ENCODE peak calls at places on chromosomes 16 and 17, in seven cellular contexts. J, T, C, G, Q, L and D are unnamed samples.

GRCh38 chr16:72814226-72814625 is 233.7 kb downstream of the ZFHX3 start:
- DNase-seq in J (no peak), T (peak; percentile 11), C (no peak), G (no peak), Q (no peak), L (no peak), D (no peak)

GRCh38 chr17:81713556-81714411 is 1.7 kb downstream of the SLC25A10 start:
- DNase-seq in J (no peak), T (no peak), C (no peak), G (no peak), Q (no peak), L (no peak), D (no peak)

GRCh38 chr16:47699090-47699489 is 238.0 kb downstream of the PHKB start:
- DNase-seq in J (no peak), T (no peak), C (no peak), G (no peak), Q (no peak), L (no peak), D (no peak)

GRCh38 chr17:32491371-32492280 is 4.8 kb downstream of the CDK5R1 start:
- DNase-seq in J (no peak), T (no peak), C (no peak), G (peak; percentile 60), Q (no peak), L (no peak), D (peak; percentile 38)

GRCh38 chr17:21021208-21021803 is 21.5 kb downstream of the USP22 start:
- DNase-seq in J (no peak), T (no peak), C (no peak), G (peak; percentile 3), Q (no peak), L (no peak), D (no peak)

GRCh38 chr17:2929881-2930533 is 133.4 kb downstream of the OR1D5 start:
- DNase-seq in J (no peak), T (peak; percentile 49), C (no peak), G (no peak), Q (no peak), L (no peak), D (peak; percentile 60)

GRCh38 chr17:1275962-1276736 is 3.3 kb upstream of the TRARG1 start:
- DNase-seq in J (no peak), T (peak; percentile 30), C (no peak), G (peak; percentile 83), Q (peak; percentile 17), L (no peak), D (peak; percentile 58)

GRCh38 chr16:89330177-89330856 is 112.8 kb downstream of the ZNF778 start:
- DNase-seq in J (no peak), T (peak; percentile 55), C (no peak), G (peak; percentile 70), Q (peak; percentile 69), L (no peak), D (peak; percentile 74)

GRCh38 chr17:27319536-27320221 is 25.8 kb downstream of the WSB1 start:
- DNase-seq in J (peak; percentile 55), T (peak; percentile 73), C (peak; percentile 64), G (peak; percentile 81), Q (peak; percentile 64), L (peak; percentile 67), D (peak; percentile 31)

GRCh38 chr17:38550661-38551060 is 55.1 kb downstream of the SRCIN1 start:
- DNase-seq in J (peak; percentile 11), T (peak; percentile 78), C (no peak), G (no peak), Q (peak; percentile 14), L (peak; percentile 70), D (peak; percentile 78)

GRCh38 chr16:21167360-21167759 is 8.9 kb downstream of the LDAF1 start:
- DNase-seq in J (no peak), T (peak; percentile 92), C (peak; percentile 90), G (no peak), Q (peak; percentile 96), L (no peak), D (peak; percentile 87)

GRCh38 chr16:73154063-73154870 is 106.3 kb upstream of the ZFHX3 start:
- DNase-seq in J (no peak), T (no peak), C (no peak), G (peak; percentile 73), Q (no peak), L (no peak), D (no peak)

GRCh38 chr17:45230787-45231480 is 9.2 kb downstream of the FMNL1 start:
- DNase-seq in J (no peak), T (peak; percentile 56), C (no peak), G (no peak), Q (no peak), L (no peak), D (peak; percentile 48)

GRCh38 chr17:41666708-41667279 is 21.9 kb upstream of the EIF1 start:
- DNase-seq in J (no peak), T (peak; percentile 66), C (no peak), G (peak; percentile 91), Q (peak; percentile 65), L (peak; percentile 76), D (peak; percentile 79)

GRCh38 chr17:15319461-15319860 is 21.9 kb downstream of the TEKT3 start:
- DNase-seq in J (no peak), T (no peak), C (no peak), G (no peak), Q (no peak), L (no peak), D (no peak)

GRCh38 chr17:4317648-4318047 is 48.8 kb downstream of the UBE2G1 start:
- DNase-seq in J (no peak), T (no peak), C (no peak), G (no peak), Q (no peak), L (no peak), D (no peak)

GRCh38 chr16:84979516-84979915 is 31.8 kb downstream of the ZDHHC7 start:
- DNase-seq in J (no peak), T (peak; percentile 48), C (no peak), G (no peak), Q (no peak), L (no peak), D (no peak)

GRCh38 chr16:84986102-84986501 is 25.2 kb downstream of the ZDHHC7 start:
- DNase-seq in J (no peak), T (no peak), C (no peak), G (no peak), Q (no peak), L (peak; percentile 65), D (no peak)

GRCh38 chr16:84985079-84986065 is 26.0 kb downstream of the ZDHHC7 start:
- DNase-seq in J (peak; percentile 79), T (peak; percentile 94), C (no peak), G (no peak), Q (peak; percentile 88), L (no peak), D (peak; percentile 69)

GRCh38 chr16:84983308-84983707 is 28.0 kb downstream of the ZDHHC7 start:
- DNase-seq in J (no peak), T (no peak), C (no peak), G (no peak), Q (no peak), L (no peak), D (no peak)

DNA sequence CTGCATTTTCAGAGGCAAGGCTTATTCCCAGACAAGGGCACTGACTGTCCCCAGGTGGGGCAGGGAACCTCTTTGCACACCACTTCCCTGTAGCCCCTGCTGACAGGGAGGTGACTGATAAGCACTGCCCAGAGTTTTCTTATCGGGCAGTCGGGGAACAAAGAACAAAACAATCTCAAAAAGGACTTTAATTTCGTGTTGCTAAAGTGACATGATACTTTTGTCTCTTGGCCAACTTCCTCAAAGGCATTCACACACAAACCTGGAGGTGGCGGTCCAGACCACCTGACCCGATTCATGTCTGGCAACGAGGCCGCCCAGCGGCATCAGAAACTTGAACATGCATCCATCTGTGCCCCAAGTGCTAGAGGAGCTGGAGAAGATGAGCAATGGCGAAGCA is 28.9 kb downstream of the ZDHHC7 start:
- DNase-seq in J (no peak), T (no peak), C (no peak), G (peak; percentile 74), Q (no peak), L (no peak), D (no peak)
- TF ChIP-seq CTCF in J (no peak), T (no peak), C (no peak), G (no peak), Q (no peak), L (no peak), D (no peak)

GRCh38 chr17:50148226-50149098 is 2.0 kb downstream of the PPP1R9B start:
- DNase-seq in J (no peak), T (no peak), C (no peak), G (peak; percentile 84), Q (no peak), L (no peak), D (peak; percentile 80)
- TF ChIP-seq CTCF in J (peak; percentile 31), T (no peak), C (peak; percentile 21), G (no peak), Q (peak; percentile 27), L (no peak), D (peak; percentile 11)

GRCh38 chr16:77059441-77059840 is 131.5 kb upstream of the MON1B start:
- DNase-seq in J (no peak), T (no peak), C (no peak), G (no peak), Q (no peak), L (no peak), D (peak; percentile 59)

GRCh38 chr16:77060614-77061013 is 130.4 kb upstream of the MON1B start:
- DNase-seq in J (no peak), T (no peak), C (no peak), G (no peak), Q (no peak), L (no peak), D (no peak)

GRCh38 chr16:77063617-77064016 is 127.4 kb upstream of the MON1B start:
- DNase-seq in J (no peak), T (no peak), C (no peak), G (no peak), Q (no peak), L (no peak), D (no peak)

GRCh38 chr16:77064037-77064436 is 127.0 kb upstream of the MON1B start:
- DNase-seq in J (no peak), T (no peak), C (no peak), G (no peak), Q (no peak), L (no peak), D (no peak)

DNA sequence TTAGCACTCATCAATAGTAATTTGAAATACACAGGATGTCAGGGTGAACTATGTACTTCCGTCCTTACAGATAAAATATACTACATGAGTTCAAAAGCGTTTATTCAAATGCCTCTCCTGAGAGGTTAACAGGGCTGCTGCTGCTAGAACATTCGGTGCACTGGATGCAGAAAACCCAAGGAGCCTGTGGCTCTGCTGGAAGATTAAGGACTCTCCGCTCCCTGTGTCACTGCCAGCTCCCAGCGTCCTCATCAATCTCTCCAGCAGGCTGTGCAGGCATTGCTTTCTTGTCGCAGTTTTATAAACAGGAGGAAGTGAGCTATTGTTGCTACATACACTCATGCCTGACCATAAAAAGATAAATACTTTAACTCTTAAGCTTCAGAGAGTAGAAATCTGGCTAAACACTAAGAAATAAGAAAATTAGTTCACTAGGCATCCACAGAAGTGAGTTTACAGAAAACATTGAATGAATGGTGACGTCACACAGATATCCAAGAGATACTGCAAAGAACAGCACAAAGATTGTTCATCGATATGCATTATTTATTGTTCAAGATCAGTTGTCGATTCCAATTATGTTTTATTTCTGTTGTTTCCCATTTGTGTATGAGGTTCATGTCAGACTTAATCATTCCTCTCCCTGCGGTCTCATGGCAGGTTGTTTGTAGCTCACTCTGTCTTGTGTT is 128.0 kb upstream of the MON1B start:
- DNase-seq in J (no peak), T (no peak), C (no peak), G (no peak), Q (no peak), L (no peak), D (no peak)
- TF ChIP-seq CTCF in J (no peak), T (no peak), C (no peak), G (no peak), Q (no peak), L (no peak), D (no peak)

GRCh38 chr16:67294927-67295326 is 15.6 kb downstream of the PLEKHG4 start:
- DNase-seq in J (no peak), T (peak; percentile 85), C (peak; percentile 6), G (no peak), Q (no peak), L (no peak), D (no peak)
- TF ChIP-seq CTCF in J (peak; percentile 29), T (peak; percentile 4), C (peak; percentile 12), G (no peak), Q (no peak), L (no peak), D (no peak)